ENCODE peak calls at places on chromosomes 5 and 9, in nine cellular contexts. G is IMR-90, Q is suprapubic skin, D is stomach, E is tibial artery, O is brain microvascular endothelial cell, U is GM20000, C is HFF-Myc, H is pancreas. J is an unnamed sample.

GRCh38 chr9:7315746-7316457 is 483.7 kb downstream of the DMAC1 start:
- DNase-seq in U (no peak), G (peak), D (no peak), C (no peak), Q (no peak), H (no peak), E (no peak), O (no peak), J (no peak)

GRCh38 chr9:14437336-14438231 is 123.6 kb upstream of the NFIB start:
- DNase-seq in C (no peak), U (no peak), G (no peak), D (no peak), O (no peak), E (no peak), H (no peak), Q (no peak), J (no peak)

GRCh38 chr9:71719585-71719984 is 48.7 kb downstream of the CEMIP2 start:
- DNase-seq in H (no peak), D (no peak), Q (no peak), O (no peak), E (no peak), C (peak), U (no peak), G (peak), J (no peak)

GRCh38 chr5:118862596-118862995 is 125.8 kb downstream of the DTWD2 start:
- DNase-seq in G (peak), Q (no peak), E (no peak), U (no peak), O (no peak), H (no peak), C (no peak), D (no peak), J (no peak)

GRCh38 chr5:40879163-40879942 is 29.9 kb upstream of the C7 start:
- DNase-seq in O (no peak), E (no peak), Q (no peak), U (peak), G (peak), H (no peak), D (no peak), C (no peak), J (no peak)

GRCh38 chr9:106892632-106893031 is 29.7 kb downstream of the ZNF462 start:
- DNase-seq in G (peak), U (no peak), C (peak), D (no peak), E (no peak), H (no peak), Q (no peak), O (peak), J (peak)

GRCh38 chr5:172877496-172878260 is 43.6 kb downstream of the ERGIC1 start:
- DNase-seq in Q (no peak), O (no peak), G (no peak), C (no peak), E (no peak), H (no peak), D (no peak), U (no peak), J (no peak)

GRCh38 chr9:134442087-134442470 is 115.8 kb downstream of the RXRA start:
- DNase-seq in Q (no peak), U (no peak), G (no peak), O (no peak), E (no peak), H (peak), C (no peak), D (no peak), J (no peak)

GRCh38 chr9:109001275-109001676 is 12.0 kb downstream of the CTNNAL1 start:
- DNase-seq in D (no peak), E (no peak), O (peak), G (peak), C (no peak), U (no peak), H (no peak), Q (no peak), J (no peak)

GRCh38 chr5:79200573-79201183 is 35.3 kb upstream of the JMY start:
- DNase-seq in D (no peak), G (peak), E (no peak), U (peak), O (peak), Q (no peak), H (no peak), C (no peak), J (no peak)
- TF ChIP-seq CTCF in D (peak), G (peak), E (no peak), U (peak), O (peak), Q (no peak), H (no peak), C (peak), J (no peak)

GRCh38 chr5:16660982-16661381 is 44.2 kb upstream of the RETREG1 start:
- DNase-seq in U (no peak), Q (no peak), G (no peak), C (no peak), E (no peak), D (no peak), H (no peak), O (no peak), J (no peak)
- TF ChIP-seq CTCF in U (no peak), Q (no peak), G (no peak), C (no peak), E (no peak), D (no peak), H (no peak), O (no peak), J (no peak)

DNA sequence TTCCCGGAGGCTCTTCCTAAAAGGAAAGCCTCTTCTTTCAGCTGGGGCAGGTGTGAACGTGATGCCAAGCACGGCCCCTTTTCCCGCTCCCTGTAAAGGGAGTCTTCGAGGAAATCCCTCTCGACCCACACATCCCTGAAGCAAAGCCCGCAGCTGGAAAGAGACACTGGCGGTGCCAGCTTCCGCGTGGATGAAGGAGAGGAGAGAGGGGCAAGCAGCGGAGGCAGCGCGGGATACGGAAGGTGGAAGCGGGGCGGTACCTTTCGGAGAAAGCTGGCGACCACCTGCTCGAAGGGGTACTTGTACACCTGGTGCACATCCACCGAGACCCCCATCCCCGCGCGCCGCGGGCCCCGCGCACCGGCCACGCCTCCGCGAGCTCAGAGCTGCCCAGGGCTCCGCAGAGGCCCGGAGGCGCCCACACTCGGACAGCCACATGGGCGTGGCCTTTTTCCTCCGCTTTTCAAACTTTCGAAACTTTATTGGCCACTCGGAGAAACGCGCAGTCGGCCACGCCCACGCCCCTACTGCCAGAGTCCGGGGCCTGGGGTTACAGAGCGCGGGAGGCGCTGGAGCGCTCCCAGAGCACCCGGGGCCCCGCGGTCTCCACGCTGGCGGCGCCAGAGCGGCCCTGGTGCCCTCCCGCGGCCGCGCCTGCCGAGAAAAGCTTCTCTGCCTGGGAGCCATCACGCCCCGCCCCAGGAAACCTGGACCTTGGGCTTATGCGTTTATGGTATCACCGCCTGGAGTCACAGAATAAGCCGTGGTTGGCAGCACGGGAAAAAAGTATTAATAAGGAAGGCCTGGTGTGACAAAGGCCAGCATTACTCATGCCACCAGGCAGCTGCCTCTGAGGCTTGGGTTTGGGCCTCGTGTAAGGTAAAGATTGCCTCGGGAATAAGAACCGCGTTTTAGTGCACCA is at the start of gene PRELID2:
- DNase-seq in U (peak), Q (peak), O (peak), C (no peak), G (peak), E (peak), D (peak), H (peak), J (peak)
- TF ChIP-seq CTCF in U (no peak), Q (no peak), O (no peak), C (no peak), G (peak), E (no peak), D (no peak), H (no peak), J (no peak)

GRCh38 chr9:80440724-80441123 is 869.0 kb downstream of the TLE4 start:
- DNase-seq in C (no peak), Q (no peak), E (no peak), U (no peak), D (no peak), O (no peak), G (no peak), H (no peak), J (no peak)
- TF ChIP-seq CTCF in C (no peak), Q (no peak), E (no peak), U (no peak), D (no peak), O (no peak), G (no peak), H (no peak), J (no peak)

DNA sequence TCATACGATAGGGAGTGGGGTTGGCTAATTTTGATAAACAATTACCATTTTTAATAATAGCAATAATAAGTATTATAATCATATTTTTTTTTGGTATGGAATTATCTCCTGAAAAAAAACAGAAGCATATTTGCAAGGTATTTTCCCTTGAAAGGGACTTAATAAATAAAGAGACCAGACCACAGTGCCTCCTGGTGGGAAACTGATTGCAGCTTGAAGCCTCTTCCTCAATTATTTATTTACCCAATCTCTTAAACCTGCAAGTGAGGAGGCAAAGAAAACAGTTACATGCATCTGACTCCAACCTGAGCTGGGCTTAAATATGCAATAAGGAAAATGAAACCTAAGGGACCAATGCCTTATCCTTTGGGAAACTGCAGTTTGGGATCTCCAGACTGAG is 388.1 kb upstream of the ACO1 start:
- DNase-seq in E (no peak), G (no peak), Q (no peak), U (no peak), O (no peak), C (no peak), H (no peak), D (no peak), J (no peak)
- TF ChIP-seq CTCF in E (no peak), G (no peak), Q (no peak), U (no peak), O (no peak), C (no peak), H (no peak), D (no peak), J (no peak)

GRCh38 chr9:128627127-128627715 is 29.4 kb downstream of the DYNC2I2 start:
- DNase-seq in E (no peak), O (no peak), D (no peak), C (no peak), G (no peak), U (no peak), H (peak), Q (no peak), J (no peak)

GRCh38 chr9:128624566-128624965 is 32.1 kb downstream of the DYNC2I2 start:
- DNase-seq in G (no peak), D (no peak), H (peak), U (no peak), Q (no peak), O (no peak), C (no peak), E (no peak), J (no peak)

GRCh38 chr9:128626181-128626580 is 30.5 kb downstream of the DYNC2I2 start:
- DNase-seq in G (no peak), U (no peak), Q (no peak), C (no peak), E (no peak), H (peak), D (no peak), O (no peak), J (no peak)

GRCh38 chr9:128627906-128628305 is 28.7 kb downstream of the DYNC2I2 start:
- DNase-seq in Q (no peak), E (no peak), U (no peak), H (peak), C (no peak), O (no peak), D (no peak), G (no peak), J (no peak)

GRCh38 chr9:128625391-128626145 is 31.1 kb downstream of the DYNC2I2 start:
- DNase-seq in D (no peak), E (no peak), O (no peak), H (peak), C (no peak), Q (no peak), G (no peak), U (no peak), J (no peak)
- TF ChIP-seq CTCF in D (no peak), E (no peak), O (no peak), H (no peak), C (no peak), Q (no peak), G (no peak), U (no peak), J (no peak)

DNA sequence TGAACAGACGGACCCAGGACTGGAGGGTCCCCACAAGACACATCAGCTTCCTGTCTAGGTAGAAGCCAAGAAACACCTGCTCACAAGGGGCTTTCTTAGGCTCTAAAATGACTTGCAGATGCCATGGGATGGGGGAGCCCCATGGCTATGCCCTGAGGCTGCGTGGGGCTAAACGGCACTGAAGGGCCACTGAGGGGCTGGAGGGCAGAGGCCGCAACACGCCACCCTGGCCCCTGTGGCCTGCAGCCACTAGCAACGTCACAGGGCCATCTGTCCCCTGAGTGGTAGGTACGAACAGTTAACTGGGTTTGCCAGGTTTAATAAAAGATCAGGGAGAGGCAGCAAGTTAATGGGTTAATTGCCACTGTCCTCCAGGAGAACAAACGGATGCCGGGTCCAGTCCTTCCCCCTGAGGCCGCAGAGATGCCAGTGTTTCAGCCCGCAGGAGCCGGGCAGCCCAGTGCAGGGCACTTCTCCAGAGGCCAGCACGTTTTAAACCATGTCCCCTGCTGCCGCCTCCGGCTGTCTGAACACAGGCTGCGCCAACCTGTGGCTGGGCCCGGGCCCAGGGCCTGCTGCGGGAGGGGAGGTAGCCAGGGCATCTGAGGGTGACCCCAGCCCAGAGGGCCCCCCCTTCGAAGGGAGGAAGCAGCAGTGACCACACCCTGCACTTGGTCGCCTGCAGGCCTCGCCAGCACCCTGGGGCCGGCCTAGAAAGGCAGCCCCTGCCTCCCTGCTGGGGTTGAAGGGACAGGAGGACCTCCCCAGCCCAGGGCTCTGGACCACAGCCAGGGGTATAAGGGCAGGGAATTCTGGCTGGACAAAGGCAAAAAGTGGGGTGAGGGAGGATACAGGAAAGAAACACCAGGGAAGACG is 227.4 kb downstream of the FANCC start:
- DNase-seq in O (no peak), C (no peak), Q (peak), D (peak), E (no peak), H (peak), G (no peak), U (no peak), J (no peak)
- TF ChIP-seq CTCF in O (no peak), C (no peak), Q (no peak), D (no peak), E (no peak), H (no peak), G (no peak), U (no peak), J (no peak)

GRCh38 chr9:128702949-128703615 is 779 bp downstream of the PKN3 start:
- DNase-seq in H (peak), D (no peak), O (no peak), G (no peak), Q (peak), U (peak), C (no peak), E (no peak), J (peak)

GRCh38 chr9:128704356-128704670 is 2.0 kb downstream of the PKN3 start:
- DNase-seq in U (no peak), G (no peak), Q (no peak), E (no peak), O (no peak), D (no peak), H (no peak), C (no peak), J (no peak)

GRCh38 chr9:128703616-128704355 is 1.5 kb downstream of the PKN3 start:
- DNase-seq in C (no peak), G (no peak), E (no peak), Q (peak), D (peak), H (peak), U (no peak), O (no peak), J (no peak)

GRCh38 chr9:128705051-128705965 is 3.0 kb downstream of the PKN3 start:
- DNase-seq in H (peak), O (no peak), D (no peak), U (no peak), E (no peak), Q (peak), G (no peak), C (no peak), J (no peak)

DNA sequence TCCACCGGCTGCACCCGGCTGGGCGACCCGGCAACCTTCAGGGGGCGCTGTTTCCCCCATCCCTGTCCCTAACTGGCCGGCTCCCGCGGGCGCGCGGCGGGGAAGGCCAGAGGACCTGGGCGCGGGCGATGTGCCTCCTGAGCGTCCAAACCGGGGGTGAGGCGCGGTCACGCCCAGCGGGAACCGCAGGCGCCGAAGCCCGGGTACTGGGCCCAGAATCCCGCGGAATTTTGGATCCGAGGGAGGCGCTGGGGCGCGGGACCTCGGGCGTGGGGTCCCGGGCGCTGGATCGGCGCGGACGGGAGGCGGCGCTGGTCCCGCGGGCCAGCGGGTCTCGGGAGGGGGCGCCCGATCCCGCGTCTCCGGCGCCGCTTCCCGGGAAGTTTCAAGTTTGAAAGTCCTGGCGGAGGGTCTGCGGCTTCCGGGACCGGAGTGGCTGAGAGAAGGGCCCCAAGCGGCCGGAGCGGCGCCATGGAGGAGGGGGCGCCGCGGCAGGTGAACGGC is at the start of gene PKN3:
- DNase-seq in C (peak), O (peak), G (peak), Q (peak), D (peak), E (peak), H (peak), U (peak), J (peak)
- TF ChIP-seq CTCF in C (peak), O (peak), G (peak), Q (peak), D (peak), E (peak), H (peak), U (peak), J (peak)